ENCODE peak calls at places on chromosomes 12 and 14, in six cellular contexts. One of them, this sample, is unnamed.

GRCh38 chr14:75440733-75441474 is 13.1 kb downstream of the JDP2 start:
- DNase-seq in HepG2: no peak
- DNase-seq in HCT116: no peak
- DNase-seq in K562: no peak
- DNase-seq in SK-N-SH: no peak
- DNase-seq in GM12878: no peak
- DNase-seq in this sample: no peak

GRCh38 chr12:79615596-79616560 is 74.9 kb downstream of the PAWR start:
- DNase-seq in HepG2: no peak
- DNase-seq in HCT116: no peak
- DNase-seq in K562: no peak
- DNase-seq in SK-N-SH: no peak
- DNase-seq in GM12878: peak; percentile 21
- DNase-seq in this sample: no peak

GRCh38 chr14:24072436-24072835 is 1.1 kb downstream of the CPNE6 start:
- DNase-seq in HepG2: no peak
- DNase-seq in HCT116: no peak
- DNase-seq in K562: no peak
- DNase-seq in SK-N-SH: no peak
- DNase-seq in GM12878: no peak
- DNase-seq in this sample: no peak

GRCh38 chr14:75190023-75190422 is 13.6 kb upstream of the TMED10 start:
- DNase-seq in HepG2: no peak
- DNase-seq in HCT116: no peak
- DNase-seq in K562: no peak
- DNase-seq in SK-N-SH: no peak
- DNase-seq in GM12878: no peak
- DNase-seq in this sample: no peak

GRCh38 chr12:65209655-65210043 is 40.3 kb downstream of the LEMD3 start:
- DNase-seq in HepG2: no peak
- DNase-seq in HCT116: no peak
- DNase-seq in K562: no peak
- DNase-seq in SK-N-SH: no peak
- DNase-seq in GM12878: no peak
- DNase-seq in this sample: no peak

GRCh38 chr14:75884198-75884611 is 97.6 kb downstream of the TGFB3 start:
- DNase-seq in HepG2: no peak
- DNase-seq in HCT116: no peak
- DNase-seq in K562: no peak
- DNase-seq in SK-N-SH: peak; percentile 21
- DNase-seq in GM12878: no peak
- DNase-seq in this sample: peak; percentile 51

GRCh38 chr12:84636801-84637285 is 275.8 kb downstream of the SLC6A15 start:
- DNase-seq in HepG2: no peak
- DNase-seq in HCT116: no peak
- DNase-seq in K562: no peak
- DNase-seq in SK-N-SH: no peak
- DNase-seq in GM12878: no peak
- DNase-seq in this sample: no peak

GRCh38 chr12:13101854-13102375 is 1.6 kb downstream of the GSG1 start:
- DNase-seq in HepG2: peak; percentile 62
- DNase-seq in HCT116: no peak
- DNase-seq in K562: no peak
- DNase-seq in SK-N-SH: no peak
- DNase-seq in GM12878: no peak
- DNase-seq in this sample: no peak

GRCh38 chr14:33686218-33686617 is 264.7 kb downstream of the EGLN3 start:
- DNase-seq in HepG2: no peak
- DNase-seq in HCT116: no peak
- DNase-seq in K562: no peak
- DNase-seq in SK-N-SH: no peak
- DNase-seq in GM12878: no peak
- DNase-seq in this sample: no peak
- H3K4me2 ChIP-seq in HepG2: no peak overlapping the region
- H3K4me2 ChIP-seq in HCT116: no peak overlapping the region
- H3K4me2 ChIP-seq in K562: no peak overlapping the region
- H3K4me2 ChIP-seq in SK-N-SH: peak overlapping the region; percentile 32
- H3K4me2 ChIP-seq in GM12878: no peak overlapping the region
- H3K4me2 ChIP-seq in this sample: no peak overlapping the region

GRCh38 chr14:83709116-83709515 is 1820.8 kb upstream of the FLRT2 start:
- DNase-seq in HepG2: no peak
- DNase-seq in HCT116: no peak
- DNase-seq in K562: no peak
- DNase-seq in SK-N-SH: no peak
- DNase-seq in GM12878: no peak
- DNase-seq in this sample: no peak
- TF ChIP-seq REST in HepG2: no peak
- TF ChIP-seq REST in HCT116: no peak
- TF ChIP-seq REST in K562: no peak
- TF ChIP-seq REST in SK-N-SH: no peak
- TF ChIP-seq REST in GM12878: no peak
- TF ChIP-seq REST in this sample: no peak

GRCh38 chr14:82003418-82003817 is 469.8 kb upstream of the SEL1L start:
- DNase-seq in HepG2: no peak
- DNase-seq in HCT116: no peak
- DNase-seq in K562: no peak
- DNase-seq in SK-N-SH: no peak
- DNase-seq in GM12878: no peak
- DNase-seq in this sample: no peak

GRCh38 chr14:82009993-82010392 is 476.3 kb upstream of the SEL1L start:
- DNase-seq in HepG2: no peak
- DNase-seq in HCT116: no peak
- DNase-seq in K562: no peak
- DNase-seq in SK-N-SH: no peak
- DNase-seq in GM12878: no peak
- DNase-seq in this sample: no peak

GRCh38 chr14:82011460-82011859 is 477.8 kb upstream of the SEL1L start:
- DNase-seq in HepG2: no peak
- DNase-seq in HCT116: no peak
- DNase-seq in K562: no peak
- DNase-seq in SK-N-SH: no peak
- DNase-seq in GM12878: no peak
- DNase-seq in this sample: no peak

GRCh38 chr14:82009076-82009475 is 475.4 kb upstream of the SEL1L start:
- DNase-seq in HepG2: no peak
- DNase-seq in HCT116: no peak
- DNase-seq in K562: no peak
- DNase-seq in SK-N-SH: peak; percentile 7
- DNase-seq in GM12878: no peak
- DNase-seq in this sample: peak; percentile 67
- H2AFZ ChIP-seq in HepG2: no peak overlapping the region
- H2AFZ ChIP-seq in HCT116: no peak overlapping the region
- H2AFZ ChIP-seq in K562: no peak overlapping the region
- H2AFZ ChIP-seq in SK-N-SH: no peak overlapping the region
- H2AFZ ChIP-seq in GM12878: no peak overlapping the region
- H2AFZ ChIP-seq in this sample: no peak overlapping the region

GRCh38 chr12:8609061-8609570 is 3.5 kb downstream of the AICDA start:
- DNase-seq in HepG2: peak; percentile 28
- DNase-seq in HCT116: peak; percentile 35
- DNase-seq in K562: peak; percentile 13
- DNase-seq in SK-N-SH: peak; percentile 59
- DNase-seq in GM12878: no peak
- DNase-seq in this sample: peak; percentile 66
- H3K4me2 ChIP-seq in HepG2: no peak overlapping the region
- H3K4me2 ChIP-seq in HCT116: peak overlapping the region; percentile 29
- H3K4me2 ChIP-seq in K562: no peak overlapping the region
- H3K4me2 ChIP-seq in SK-N-SH: peak overlapping the region; percentile 43
- H3K4me2 ChIP-seq in GM12878: peak overlapping the region; percentile 72
- H3K4me2 ChIP-seq in this sample: no peak overlapping the region

GRCh38 chr12:124709722-124710656 is 142.6 kb upstream of the NCOR2 start:
- DNase-seq in HepG2: no peak
- DNase-seq in HCT116: no peak
- DNase-seq in K562: no peak
- DNase-seq in SK-N-SH: no peak
- DNase-seq in GM12878: no peak
- DNase-seq in this sample: no peak
- TF ChIP-seq REST in HepG2: no peak
- TF ChIP-seq REST in HCT116: no peak
- TF ChIP-seq REST in K562: no peak
- TF ChIP-seq REST in SK-N-SH: no peak
- TF ChIP-seq REST in GM12878: no peak
- TF ChIP-seq REST in this sample: no peak

GRCh38 chr14:66403183-66403582 is 83.0 kb upstream of the CCDC196 start:
- DNase-seq in HepG2: peak; percentile 40
- DNase-seq in HCT116: no peak
- DNase-seq in K562: no peak
- DNase-seq in SK-N-SH: no peak
- DNase-seq in GM12878: no peak
- DNase-seq in this sample: peak; percentile 52
- H2AFZ ChIP-seq in HepG2: no peak overlapping the region
- H2AFZ ChIP-seq in HCT116: no peak overlapping the region
- H2AFZ ChIP-seq in K562: no peak overlapping the region
- H2AFZ ChIP-seq in SK-N-SH: no peak overlapping the region
- H2AFZ ChIP-seq in GM12878: peak overlapping the region; percentile 64
- H2AFZ ChIP-seq in this sample: no peak overlapping the region